ENCODE peak calls at places on chromosomes 5 and 9, in four cellular contexts. One of them, this sample, is unnamed.
A peak's percentile ranks its signal among the peaks of the same experiment; 100 is the strongest.

GRCh38 chr5:179161901-179162300 is 101.7 kb downstream of the ZNF354C start:
- DNase-seq in H1: no peak
- DNase-seq in sigmoid colon: peak; percentile 52
- DNase-seq in Peyer's patch: no peak
- DNase-seq in this sample: no peak

GRCh38 chr5:16726538-16726946 is 109.7 kb upstream of the RETREG1 start:
- DNase-seq in Peyer's patch: no peak
- DNase-seq in sigmoid colon: no peak
- DNase-seq in H1: no peak
- DNase-seq in this sample: no peak

GRCh38 chr5:88518131-88519016 is 249.7 kb upstream of the TMEM161B start:
- DNase-seq in H1: no peak
- DNase-seq in sigmoid colon: no peak
- DNase-seq in Peyer's patch: no peak
- DNase-seq in this sample: no peak

GRCh38 chr5:159212667-159213462 is 3.5 kb upstream of the RNF145 start:
- DNase-seq in H1: no peak
- DNase-seq in Peyer's patch: no peak
- DNase-seq in sigmoid colon: no peak
- DNase-seq in this sample: no peak

GRCh38 chr9:130983283-130983670 is 25.7 kb upstream of the LAMC3 start:
- DNase-seq in Peyer's patch: no peak
- DNase-seq in H1: no peak
- DNase-seq in sigmoid colon: no peak
- DNase-seq in this sample: no peak

GRCh38 chr9:137373611-137373980 is 49.4 kb downstream of the EXD3 start:
- DNase-seq in Peyer's patch: no peak
- DNase-seq in H1: peak; percentile 41
- DNase-seq in sigmoid colon: peak; percentile 48
- DNase-seq in this sample: no peak

GRCh38 chr9:5188060-5188707 is 2.7 kb upstream of the INSL6 start:
- DNase-seq in sigmoid colon: no peak
- DNase-seq in H1: no peak
- DNase-seq in Peyer's patch: no peak
- DNase-seq in this sample: no peak

GRCh38 chr9:38011991-38012390 is 57.0 kb downstream of the SHB start:
- DNase-seq in sigmoid colon: no peak
- DNase-seq in H1: no peak
- DNase-seq in Peyer's patch: no peak
- DNase-seq in this sample: no peak

GRCh38 chr9:107176701-107177100 is 106.4 kb upstream of the RAD23B start:
- DNase-seq in Peyer's patch: no peak
- DNase-seq in H1: no peak
- DNase-seq in sigmoid colon: no peak
- DNase-seq in this sample: no peak

GRCh38 chr9:131722260-131722659 is 17.6 kb downstream of the RAPGEF1 start:
- DNase-seq in H1: no peak
- DNase-seq in sigmoid colon: no peak
- DNase-seq in Peyer's patch: no peak
- DNase-seq in this sample: no peak

GRCh38 chr5:10808347-10809212 is 47.5 kb upstream of the DAP start:
- DNase-seq in sigmoid colon: no peak
- DNase-seq in H1: no peak
- DNase-seq in Peyer's patch: no peak
- DNase-seq in this sample: no peak

GRCh38 chr9:93820667-93821306 is 134.4 kb downstream of the BARX1 start:
- DNase-seq in Peyer's patch: no peak
- DNase-seq in H1: no peak
- DNase-seq in sigmoid colon: no peak
- DNase-seq in this sample: peak; percentile 69

GRCh38 chr9:17623965-17624364 is 45.1 kb downstream of the SH3GL2 start:
- DNase-seq in H1: no peak
- DNase-seq in sigmoid colon: no peak
- DNase-seq in Peyer's patch: no peak
- DNase-seq in this sample: no peak

GRCh38 chr9:17625644-17626388 is 47.0 kb downstream of the SH3GL2 start:
- DNase-seq in H1: no peak
- DNase-seq in Peyer's patch: no peak
- DNase-seq in sigmoid colon: no peak
- DNase-seq in this sample: no peak

GRCh38 chr9:17628617-17629016 is 49.8 kb downstream of the SH3GL2 start:
- DNase-seq in Peyer's patch: no peak
- DNase-seq in H1: no peak
- DNase-seq in sigmoid colon: no peak
- DNase-seq in this sample: no peak

GRCh38 chr9:17630531-17630949 is 51.7 kb downstream of the SH3GL2 start:
- DNase-seq in H1: no peak
- DNase-seq in sigmoid colon: no peak
- DNase-seq in Peyer's patch: no peak
- DNase-seq in this sample: no peak

GRCh38 chr9:17627641-17628040 is 48.8 kb downstream of the SH3GL2 start:
- DNase-seq in sigmoid colon: no peak
- DNase-seq in Peyer's patch: no peak
- DNase-seq in H1: no peak
- DNase-seq in this sample: no peak
- H3K27ac ChIP-seq in sigmoid colon: no peak overlapping the region
- H3K27ac ChIP-seq in Peyer's patch: no peak overlapping the region
- H3K27ac ChIP-seq in H1: no peak overlapping the region
- H3K27ac ChIP-seq in this sample: no peak overlapping the region

GRCh38 chr5:61159070-61159469 is 3.2 kb downstream of the SMIM15 start:
- DNase-seq in sigmoid colon: no peak
- DNase-seq in Peyer's patch: no peak
- DNase-seq in H1: no peak
- DNase-seq in this sample: no peak

GRCh38 chr5:61162010-61162831 is at the start of gene SMIM15:
- DNase-seq in H1: peak; percentile 83
- DNase-seq in sigmoid colon: peak; percentile 93
- DNase-seq in Peyer's patch: peak; percentile 85
- DNase-seq in this sample: no peak

GRCh38 chr5:61159841-61160240 is 2.4 kb downstream of the SMIM15 start:
- DNase-seq in H1: no peak
- DNase-seq in sigmoid colon: no peak
- DNase-seq in Peyer's patch: no peak
- DNase-seq in this sample: no peak

GRCh38 chr5:61162832-61163567 is 732 bp upstream of the SMIM15 start:
- DNase-seq in H1: no peak
- DNase-seq in Peyer's patch: no peak
- DNase-seq in sigmoid colon: no peak
- DNase-seq in this sample: no peak

DNA sequence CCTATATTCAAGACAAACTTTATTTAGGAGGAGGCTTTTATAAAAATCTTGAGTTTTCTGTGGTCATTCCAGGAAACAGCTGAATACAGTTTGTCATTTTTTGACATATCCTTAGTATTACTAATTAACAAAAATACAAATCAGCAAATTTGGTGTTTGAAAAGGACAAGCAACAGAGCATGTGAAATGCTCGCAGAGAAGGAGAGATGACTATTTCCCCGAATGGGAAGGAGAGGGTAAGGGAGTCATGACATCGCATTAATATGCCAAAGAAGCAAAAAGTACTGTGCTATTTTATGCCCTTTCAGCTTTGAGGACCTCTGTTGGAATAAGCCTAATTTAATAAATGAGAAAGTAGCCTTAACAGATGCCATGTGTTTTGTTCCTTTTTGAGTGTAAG is 1.8 kb downstream of the SMIM15 start:
- DNase-seq in Peyer's patch: no peak
- DNase-seq in H1: no peak
- DNase-seq in sigmoid colon: no peak
- DNase-seq in this sample: no peak
- H3K36me3 ChIP-seq in Peyer's patch: no peaks in the 10 kb centered on the region
- H3K36me3 ChIP-seq in H1: peaks cover 6% of the 10 kb centered on the region
- H3K36me3 ChIP-seq in sigmoid colon: peaks cover 20% of the 10 kb centered on the region
- H3K36me3 ChIP-seq in this sample: peaks cover 30% of the 10 kb centered on the region

DNA sequence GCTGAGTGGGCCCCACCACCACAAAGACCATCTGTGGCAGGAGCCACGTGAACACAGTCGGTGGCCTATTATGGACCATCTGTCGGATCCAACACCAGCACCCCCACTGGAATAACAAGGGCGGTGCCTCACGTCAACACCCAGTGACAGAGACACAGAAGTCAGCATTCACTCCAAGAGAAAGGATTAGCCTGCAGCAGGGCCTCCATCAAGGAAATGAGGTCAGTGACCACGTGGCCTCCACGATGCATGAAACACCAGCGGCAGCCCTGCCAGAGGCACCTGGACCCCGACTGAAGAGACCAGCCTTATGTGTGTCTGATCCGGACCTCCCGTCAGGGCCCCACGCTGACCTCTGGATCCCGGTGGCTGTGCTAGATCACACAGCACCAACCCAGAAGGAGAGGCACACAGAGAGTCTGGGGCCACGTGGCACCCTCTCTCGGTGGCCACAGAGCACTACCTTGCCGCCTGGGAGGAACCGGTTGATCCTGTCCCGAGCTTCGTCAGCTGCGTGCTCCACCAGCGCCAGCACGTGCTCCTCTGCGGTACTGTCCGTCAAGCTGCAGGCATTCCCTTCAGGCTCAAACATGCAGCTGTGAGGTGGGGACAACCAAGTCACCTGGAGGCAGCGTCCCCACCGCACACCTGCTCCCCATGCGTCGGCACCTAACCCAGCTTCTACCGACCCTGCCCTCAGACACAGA is 9.0 kb downstream of the BRD9 start:
- DNase-seq in Peyer's patch: no peak
- DNase-seq in sigmoid colon: peak; percentile 59
- DNase-seq in H1: no peak
- DNase-seq in this sample: no peak
- TF ChIP-seq POLR2A in Peyer's patch: no peak
- TF ChIP-seq POLR2A in sigmoid colon: no peak
- TF ChIP-seq POLR2A in H1: no peak
- TF ChIP-seq POLR2A in this sample: no peak

GRCh38 chr9:89496645-89497044 is 1.3 kb downstream of the SEMA4D start:
- DNase-seq in sigmoid colon: no peak
- DNase-seq in H1: no peak
- DNase-seq in Peyer's patch: peak; percentile 72
- DNase-seq in this sample: no peak

GRCh38 chr9:89498845-89499480 is 1.1 kb upstream of the SEMA4D start:
- DNase-seq in H1: no peak
- DNase-seq in Peyer's patch: peak; percentile 78
- DNase-seq in sigmoid colon: no peak
- DNase-seq in this sample: no peak

GRCh38 chr9:89495824-89496555 is 1.9 kb downstream of the SEMA4D start:
- DNase-seq in H1: no peak
- DNase-seq in Peyer's patch: no peak
- DNase-seq in sigmoid colon: no peak
- DNase-seq in this sample: no peak

GRCh38 chr9:89497978-89498844 is at the start of gene SEMA4D:
- DNase-seq in Peyer's patch: peak; percentile 90
- DNase-seq in sigmoid colon: peak; percentile 89
- DNase-seq in H1: peak; percentile 78
- DNase-seq in this sample: no peak

DNA sequence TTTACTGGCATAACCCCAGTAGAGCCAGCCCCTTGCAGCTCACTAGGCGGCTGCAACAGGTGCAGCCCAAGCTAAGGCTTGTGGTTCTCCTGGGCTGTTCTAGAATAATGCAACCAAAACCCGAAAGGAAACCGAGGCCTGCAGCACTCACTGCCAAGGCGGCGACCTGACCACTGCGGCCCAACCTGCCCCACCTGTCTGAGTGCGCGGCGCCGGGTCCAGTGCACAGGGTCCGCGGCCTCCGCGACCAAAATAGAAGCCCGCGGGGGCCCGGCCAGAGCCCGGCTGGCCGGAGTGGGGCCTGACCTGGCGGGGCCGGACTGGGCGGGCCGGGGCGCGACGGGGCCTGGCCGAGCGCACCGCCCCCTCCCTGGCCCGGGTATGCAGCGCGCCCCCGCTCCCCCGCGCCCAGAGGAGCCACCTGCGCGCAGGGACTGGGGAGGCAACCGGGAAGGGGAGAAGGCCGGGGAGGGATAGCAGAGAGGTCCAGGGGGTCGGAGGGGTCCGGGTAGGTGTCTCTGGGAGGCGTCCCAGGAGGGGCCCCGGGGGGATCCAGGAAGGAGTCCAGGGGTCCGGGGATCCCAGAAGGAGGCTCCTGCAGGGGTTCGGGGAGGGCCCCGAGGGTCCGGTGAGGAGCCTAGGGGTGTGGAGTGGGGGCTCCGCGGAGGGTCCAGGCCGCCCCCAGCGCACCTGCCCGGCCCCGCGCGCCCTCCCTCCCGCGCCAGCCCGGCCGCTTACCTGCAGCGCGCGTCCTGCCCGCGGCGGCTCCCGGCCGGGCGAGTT is 541 bp downstream of the SEMA4D start:
- DNase-seq in H1: no peak
- DNase-seq in sigmoid colon: no peak
- DNase-seq in Peyer's patch: peak; percentile 66
- DNase-seq in this sample: no peak
- H3K27ac ChIP-seq in H1: peak overlapping the region; percentile 12
- H3K27ac ChIP-seq in sigmoid colon: peak overlapping the region; percentile 47
- H3K27ac ChIP-seq in Peyer's patch: peak overlapping the region; percentile 81
- H3K27ac ChIP-seq in this sample: peak overlapping the region; percentile 77